ENCODE peak calls at places on chromosomes 4 and X, in four cellular contexts. One of them, this sample, is unnamed.

GRCh38 chr4:3659131-3659530 is 107.1 kb upstream of the ADRA2C start:
- DNase-seq in astrocyte of the spinal cord: no peak
- DNase-seq in GM23338: no peak
- DNase-seq in left ventricle myocardium inferior: no peak
- DNase-seq in this sample: no peak

GRCh38 chr4:126715681-126716080 is 917.1 kb upstream of the INTU start:
- DNase-seq in left ventricle myocardium inferior: no peak
- DNase-seq in astrocyte of the spinal cord: no peak
- DNase-seq in GM23338: no peak
- DNase-seq in this sample: no peak

GRCh38 chr4:98162696-98163095 is 19.4 kb upstream of the STPG2 start:
- DNase-seq in GM23338: no peak
- DNase-seq in astrocyte of the spinal cord: no peak
- DNase-seq in left ventricle myocardium inferior: no peak
- DNase-seq in this sample: no peak

GRCh38 chrX:69285881-69286545 is 120.8 kb upstream of the PJA1 start:
- DNase-seq in left ventricle myocardium inferior: peak
- DNase-seq in astrocyte of the spinal cord: peak
- DNase-seq in GM23338: peak
- DNase-seq in this sample: peak

GRCh38 chr4:133720001-133720400 is 481.6 kb downstream of the PABPC4L start:
- DNase-seq in left ventricle myocardium inferior: no peak
- DNase-seq in astrocyte of the spinal cord: no peak
- DNase-seq in GM23338: no peak
- DNase-seq in this sample: no peak

GRCh38 chr4:26557164-26557563 is 26.7 kb upstream of the TBC1D19 start:
- DNase-seq in astrocyte of the spinal cord: peak
- DNase-seq in GM23338: no peak
- DNase-seq in left ventricle myocardium inferior: no peak
- DNase-seq in this sample: no peak

GRCh38 chrX:20038966-20039365 is 48.1 kb upstream of the BCLAF3 start:
- DNase-seq in left ventricle myocardium inferior: no peak
- DNase-seq in GM23338: no peak
- DNase-seq in astrocyte of the spinal cord: no peak
- DNase-seq in this sample: no peak

GRCh38 chrX:39766882-39767281 is 330.9 kb downstream of the BCOR start:
- DNase-seq in astrocyte of the spinal cord: peak
- DNase-seq in left ventricle myocardium inferior: peak
- DNase-seq in GM23338: no peak
- DNase-seq in this sample: no peak

GRCh38 chr4:163536101-163536500 is 41.6 kb downstream of the TMA16 start:
- DNase-seq in left ventricle myocardium inferior: no peak
- DNase-seq in GM23338: no peak
- DNase-seq in astrocyte of the spinal cord: peak
- DNase-seq in this sample: no peak

GRCh38 chr4:117093581-117093980 is 8.2 kb upstream of the TRAM1L1 start:
- DNase-seq in astrocyte of the spinal cord: peak
- DNase-seq in GM23338: no peak
- DNase-seq in left ventricle myocardium inferior: no peak
- DNase-seq in this sample: no peak

GRCh38 chr4:65018313-65018712 is 609.1 kb upstream of the TECRL start:
- DNase-seq in astrocyte of the spinal cord: no peak
- DNase-seq in left ventricle myocardium inferior: no peak
- DNase-seq in GM23338: no peak
- DNase-seq in this sample: no peak

GRCh38 chr4:35494955-35495354 is 749.4 kb downstream of the ARAP2 start:
- DNase-seq in left ventricle myocardium inferior: no peak
- DNase-seq in astrocyte of the spinal cord: no peak
- DNase-seq in GM23338: no peak
- DNase-seq in this sample: no peak

GRCh38 chr4:89056953-89057398 is at the start of gene FAM13A:
- DNase-seq in astrocyte of the spinal cord: peak
- DNase-seq in GM23338: peak
- DNase-seq in left ventricle myocardium inferior: peak
- DNase-seq in this sample: peak

GRCh38 chrX:31038585-31039326 is 33.1 kb downstream of the FTHL17 start:
- DNase-seq in left ventricle myocardium inferior: peak
- DNase-seq in GM23338: peak
- DNase-seq in astrocyte of the spinal cord: peak
- DNase-seq in this sample: peak

GRCh38 chrX:20315140-20315539 is 48.4 kb upstream of the RPS6KA3 start:
- DNase-seq in GM23338: no peak
- DNase-seq in left ventricle myocardium inferior: no peak
- DNase-seq in astrocyte of the spinal cord: no peak
- DNase-seq in this sample: no peak

GRCh38 chr4:157220026-157220881 is at the start of gene GRIA2:
- DNase-seq in left ventricle myocardium inferior: no peak
- DNase-seq in GM23338: peak
- DNase-seq in astrocyte of the spinal cord: peak
- DNase-seq in this sample: peak

GRCh38 chr4:176789955-176790354 is 2.8 kb downstream of the VEGFC start:
- DNase-seq in GM23338: peak
- DNase-seq in left ventricle myocardium inferior: no peak
- DNase-seq in astrocyte of the spinal cord: peak
- DNase-seq in this sample: no peak

GRCh38 chrX:8868070-8868795 is 67.0 kb upstream of the FAM9A start:
- DNase-seq in left ventricle myocardium inferior: no peak
- DNase-seq in astrocyte of the spinal cord: peak
- DNase-seq in GM23338: no peak
- DNase-seq in this sample: no peak

GRCh38 chrX:24023972-24024664 is 2.9 kb downstream of the KLHL15 start:
- DNase-seq in left ventricle myocardium inferior: no peak
- DNase-seq in GM23338: no peak
- DNase-seq in astrocyte of the spinal cord: peak
- DNase-seq in this sample: no peak

GRCh38 chr4:185265942-185266341 is 56.5 kb downstream of the SNX25 start:
- DNase-seq in astrocyte of the spinal cord: peak
- DNase-seq in left ventricle myocardium inferior: no peak
- DNase-seq in GM23338: peak
- DNase-seq in this sample: no peak

GRCh38 chr4:181364504-181364903 is 878.7 kb upstream of the TENM3 start:
- DNase-seq in GM23338: no peak
- DNase-seq in astrocyte of the spinal cord: peak
- DNase-seq in left ventricle myocardium inferior: no peak
- DNase-seq in this sample: no peak

GRCh38 chrX:99394450-99394849 is 1015.6 kb downstream of the PCDH19 start:
- DNase-seq in left ventricle myocardium inferior: no peak
- DNase-seq in GM23338: peak
- DNase-seq in astrocyte of the spinal cord: no peak
- DNase-seq in this sample: no peak
- TF ChIP-seq CTCF in left ventricle myocardium inferior: no peak
- TF ChIP-seq CTCF in GM23338: peak
- TF ChIP-seq CTCF in astrocyte of the spinal cord: no peak
- TF ChIP-seq CTCF in this sample: peak

GRCh38 chr4:113476800-113477199 is 284.7 kb downstream of the CAMK2D start:
- DNase-seq in left ventricle myocardium inferior: no peak
- DNase-seq in astrocyte of the spinal cord: no peak
- DNase-seq in GM23338: no peak
- DNase-seq in this sample: no peak
- TF ChIP-seq CTCF in left ventricle myocardium inferior: no peak
- TF ChIP-seq CTCF in astrocyte of the spinal cord: no peak
- TF ChIP-seq CTCF in GM23338: no peak
- TF ChIP-seq CTCF in this sample: no peak

DNA sequence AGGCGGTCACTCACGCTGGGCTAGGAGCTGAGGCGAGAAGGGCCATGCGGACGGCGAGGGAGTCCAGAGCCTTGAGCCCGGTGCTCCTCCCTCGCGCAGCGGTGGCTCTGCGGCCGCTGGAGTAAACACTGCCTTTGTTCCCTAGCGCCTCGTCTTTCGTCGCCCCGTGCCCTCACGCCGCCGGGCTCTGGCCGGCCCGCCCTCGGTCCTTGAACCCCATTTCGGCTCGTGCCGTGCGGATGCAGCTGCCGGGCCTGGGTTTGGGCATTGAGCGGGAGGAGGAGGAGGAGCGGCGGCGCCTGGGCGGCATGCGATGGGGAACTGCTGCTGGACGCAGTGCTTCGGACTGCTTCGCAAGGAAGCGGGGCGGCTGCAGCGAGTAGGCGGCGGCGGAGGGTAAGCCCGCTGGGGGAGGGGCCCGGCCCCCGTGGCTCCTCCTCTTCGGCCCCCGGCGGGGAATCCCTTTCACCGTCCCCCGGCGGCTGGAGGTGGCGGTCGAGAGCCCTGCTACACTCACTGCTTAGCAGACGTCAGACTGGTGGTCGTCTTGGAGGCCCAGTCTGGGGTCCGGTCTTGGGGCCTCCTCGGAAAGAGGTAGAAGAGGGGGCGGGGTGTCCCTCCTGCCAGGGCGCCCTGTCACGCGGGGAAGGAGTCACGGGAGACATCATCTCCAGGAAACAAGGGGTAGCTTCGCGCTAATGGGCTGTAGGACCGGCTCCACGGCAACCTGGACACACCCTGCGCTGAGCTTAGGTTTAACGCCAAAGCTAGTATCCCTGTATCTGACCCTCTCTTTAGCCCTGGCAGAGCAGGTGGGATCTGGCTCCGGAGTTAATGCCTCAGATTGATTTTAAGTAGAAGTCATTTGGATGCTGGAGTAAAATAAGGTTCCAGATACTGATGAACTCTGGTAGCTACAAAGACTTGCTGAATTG is at the start of gene AP1AR:
- DNase-seq in left ventricle myocardium inferior: peak
- DNase-seq in GM23338: peak
- DNase-seq in astrocyte of the spinal cord: peak
- DNase-seq in this sample: peak
- TF ChIP-seq CTCF in left ventricle myocardium inferior: peak
- TF ChIP-seq CTCF in GM23338: peak
- TF ChIP-seq CTCF in astrocyte of the spinal cord: peak
- TF ChIP-seq CTCF in this sample: peak

GRCh38 chrX:68146054-68146453 is 287.2 kb downstream of the OPHN1 start:
- DNase-seq in GM23338: peak
- DNase-seq in left ventricle myocardium inferior: no peak
- DNase-seq in astrocyte of the spinal cord: peak
- DNase-seq in this sample: no peak
- TF ChIP-seq CTCF in GM23338: peak
- TF ChIP-seq CTCF in left ventricle myocardium inferior: peak
- TF ChIP-seq CTCF in astrocyte of the spinal cord: peak
- TF ChIP-seq CTCF in this sample: peak

GRCh38 chrX:14050704-14051103 is 21.0 kb upstream of the GEMIN8 start:
- DNase-seq in astrocyte of the spinal cord: no peak
- DNase-seq in GM23338: no peak
- DNase-seq in left ventricle myocardium inferior: no peak
- DNase-seq in this sample: no peak

GRCh38 chrX:14056201-14056600 is 26.5 kb upstream of the GEMIN8 start:
- DNase-seq in left ventricle myocardium inferior: no peak
- DNase-seq in astrocyte of the spinal cord: no peak
- DNase-seq in GM23338: peak
- DNase-seq in this sample: no peak

GRCh38 chrX:14051416-14051815 is 21.7 kb upstream of the GEMIN8 start:
- DNase-seq in GM23338: no peak
- DNase-seq in astrocyte of the spinal cord: no peak
- DNase-seq in left ventricle myocardium inferior: no peak
- DNase-seq in this sample: no peak
- TF ChIP-seq CTCF in GM23338: no peak
- TF ChIP-seq CTCF in astrocyte of the spinal cord: no peak
- TF ChIP-seq CTCF in left ventricle myocardium inferior: no peak
- TF ChIP-seq CTCF in this sample: no peak

This sample was measured in neural crest cell.